ENCODE peak calls at places on chromosomes 4 and X, in eight cellular contexts. H is activated CD8-positive, alpha-beta memory T cell treated with anti-CD3 and anti-CD28 coated beads for 24 hours; T is stimulated activated CD4-positive, alpha-beta T cell treated with anti-CD3 and anti-CD28 coated beads, Interleukin-2, amount 100 ng/mL, for 24 hours; V is cerebellum; O is fibroblast of lung; Y is activated naive CD8-positive, alpha-beta T cell treated with anti-CD3 and anti-CD28 coated beads, Interleukin-2, amount 50 U/mL, for 24 hours; N is AG08396; M is GM19239. J is an unnamed sample.

GRCh38 chrX:1336331-1337143 is at the start of gene IL3RA:
- DNase-seq in M (no peak), H (no peak), N (no peak), T (no peak), V (no peak), O (no peak), Y (no peak), J (no peak)

GRCh38 chr4:81375745-81376144 is 96.0 kb downstream of the RASGEF1B start:
- DNase-seq in N (no peak), Y (no peak), T (no peak), M (no peak), V (no peak), O (no peak), H (no peak), J (no peak)

GRCh38 chr4:46505131-46505530 is 115.2 kb upstream of the GABRA2 start:
- DNase-seq in V (no peak), T (no peak), Y (no peak), M (no peak), N (no peak), H (no peak), O (no peak), J (no peak)

GRCh38 chrX:147733369-147733768 is 178.3 kb upstream of the FMR1 start:
- DNase-seq in N (no peak), T (no peak), H (no peak), V (no peak), M (no peak), O (no peak), Y (no peak), J (no peak)

GRCh38 chr4:47852121-47852520 is 14.3 kb upstream of the CORIN start:
- DNase-seq in Y (no peak), N (peak), V (no peak), T (no peak), H (no peak), M (no peak), O (peak), J (peak)

GRCh38 chr4:82629238-82630000 is 67.6 kb upstream of the TMEM150C start:
- DNase-seq in M (no peak), V (no peak), T (no peak), O (no peak), H (no peak), Y (no peak), N (no peak), J (peak)

GRCh38 chr4:77538574-77539157 is 67.0 kb upstream of the CXCL13 start:
- DNase-seq in O (peak), T (no peak), M (no peak), H (no peak), Y (peak), V (no peak), N (no peak), J (peak)

GRCh38 chrX:25523574-25523973 is 507.8 kb upstream of the ARX start:
- DNase-seq in T (peak), N (no peak), Y (no peak), M (no peak), O (peak), H (no peak), V (peak), J (no peak)

GRCh38 chr4:149409186-149410056 is 406.2 kb downstream of the IQCM start:
- DNase-seq in V (peak), Y (no peak), O (peak), T (no peak), N (peak), H (no peak), M (no peak), J (peak)

GRCh38 chr4:153374471-153374870 is 30.0 kb downstream of the MND1 start:
- DNase-seq in O (no peak), M (no peak), T (no peak), H (no peak), N (no peak), Y (no peak), V (no peak), J (no peak)

GRCh38 chr4:107248571-107248970 is 212.5 kb upstream of the DKK2 start:
- DNase-seq in H (no peak), O (peak), M (no peak), T (no peak), N (no peak), Y (no peak), V (no peak), J (peak)

GRCh38 chrX:71941771-71942170 is 31.1 kb downstream of the NHSL2 start:
- DNase-seq in N (peak), Y (no peak), M (no peak), H (no peak), O (peak), T (no peak), V (no peak), J (peak)

GRCh38 chrX:34918856-34919255 is 23.7 kb upstream of the FAM47B start:
- DNase-seq in H (no peak), T (no peak), M (no peak), V (no peak), N (peak), Y (no peak), O (peak), J (peak)

J was measured in LHCN-M2.